ENCODE peak calls at places on chromosomes 2 and 18, in five cellular contexts. One of them, this sample, is unnamed.

GRCh38 chr2:42239289-42239661 is 70.1 kb downstream of the EML4 start:
- DNase-seq in CD8-positive, alpha-beta T cell: no peak
- DNase-seq in fibroblast of lung: no peak
- DNase-seq in pancreas: no peak
- DNase-seq in fibroblast of mammary gland: no peak
- DNase-seq in this sample: no peak

GRCh38 chr2:204491528-204491927 is 53.7 kb upstream of the PARD3B start:
- DNase-seq in fibroblast of mammary gland: peak; percentile 29
- DNase-seq in fibroblast of lung: peak; percentile 58
- DNase-seq in CD8-positive, alpha-beta T cell: no peak
- DNase-seq in pancreas: no peak
- DNase-seq in this sample: no peak

GRCh38 chr2:207337234-207338219 is 171.8 kb upstream of the KLF7 start:
- DNase-seq in fibroblast of lung: peak; percentile 78
- DNase-seq in CD8-positive, alpha-beta T cell: no peak
- DNase-seq in fibroblast of mammary gland: peak; percentile 55
- DNase-seq in pancreas: no peak
- DNase-seq in this sample: no peak

GRCh38 chr18:21330122-21330701 is 88.2 kb downstream of the GREB1L start:
- DNase-seq in fibroblast of mammary gland: peak; percentile 87
- DNase-seq in fibroblast of lung: peak; percentile 90
- DNase-seq in pancreas: no peak
- DNase-seq in CD8-positive, alpha-beta T cell: no peak
- DNase-seq in this sample: no peak

GRCh38 chr2:234422895-234423505 is 73.9 kb downstream of the ARL4C start:
- DNase-seq in CD8-positive, alpha-beta T cell: peak; percentile 76
- DNase-seq in fibroblast of mammary gland: no peak
- DNase-seq in fibroblast of lung: no peak
- DNase-seq in pancreas: no peak
- DNase-seq in this sample: no peak

GRCh38 chr2:44596537-44597320 is 235.0 kb downstream of the CAMKMT start:
- DNase-seq in pancreas: no peak
- DNase-seq in fibroblast of lung: no peak
- DNase-seq in CD8-positive, alpha-beta T cell: no peak
- DNase-seq in fibroblast of mammary gland: peak; percentile 65
- DNase-seq in this sample: no peak

GRCh38 chr2:181234429-181235410 is 222.5 kb upstream of the ITGA4 start:
- DNase-seq in fibroblast of mammary gland: peak; percentile 4
- DNase-seq in fibroblast of lung: no peak
- DNase-seq in CD8-positive, alpha-beta T cell: no peak
- DNase-seq in pancreas: no peak
- DNase-seq in this sample: no peak

GRCh38 chr2:162123806-162124758 is 28.0 kb downstream of the GCG start:
- DNase-seq in fibroblast of lung: peak; percentile 29
- DNase-seq in fibroblast of mammary gland: peak; percentile 79
- DNase-seq in CD8-positive, alpha-beta T cell: peak; percentile 22
- DNase-seq in pancreas: no peak
- DNase-seq in this sample: no peak

GRCh38 chr2:54572636-54573531 is 116.8 kb downstream of the SPTBN1 start:
- DNase-seq in fibroblast of mammary gland: peak; percentile 70
- DNase-seq in CD8-positive, alpha-beta T cell: peak; percentile 56
- DNase-seq in fibroblast of lung: peak; percentile 93
- DNase-seq in pancreas: no peak
- DNase-seq in this sample: no peak

GRCh38 chr2:173614265-173614930 is 259.7 kb downstream of the CDCA7 start:
- DNase-seq in fibroblast of lung: no peak
- DNase-seq in fibroblast of mammary gland: no peak
- DNase-seq in CD8-positive, alpha-beta T cell: no peak
- DNase-seq in pancreas: no peak
- DNase-seq in this sample: no peak

GRCh38 chr2:144749188-144749587 is 229.3 kb upstream of the ZEB2 start:
- DNase-seq in fibroblast of mammary gland: no peak
- DNase-seq in pancreas: no peak
- DNase-seq in CD8-positive, alpha-beta T cell: no peak
- DNase-seq in fibroblast of lung: no peak
- DNase-seq in this sample: no peak

GRCh38 chr2:101474752-101475384 is at the start of gene RFX8:
- DNase-seq in fibroblast of lung: peak; percentile 95
- DNase-seq in pancreas: no peak
- DNase-seq in fibroblast of mammary gland: peak; percentile 100
- DNase-seq in CD8-positive, alpha-beta T cell: peak; percentile 20
- DNase-seq in this sample: no peak

GRCh38 chr2:40428434-40428833 is 23.5 kb downstream of the SLC8A1 start:
- DNase-seq in CD8-positive, alpha-beta T cell: no peak
- DNase-seq in fibroblast of lung: peak; percentile 32
- DNase-seq in pancreas: no peak
- DNase-seq in fibroblast of mammary gland: peak; percentile 74
- DNase-seq in this sample: no peak
- TF ChIP-seq CTCF in CD8-positive, alpha-beta T cell: no peak
- TF ChIP-seq CTCF in fibroblast of lung: no peak
- TF ChIP-seq CTCF in pancreas: no peak
- TF ChIP-seq CTCF in fibroblast of mammary gland: no peak
- TF ChIP-seq CTCF in this sample: no peak

GRCh38 chr18:53689886-53690285 is 534.6 kb downstream of the MBD2 start:
- DNase-seq in fibroblast of mammary gland: no peak
- DNase-seq in fibroblast of lung: no peak
- DNase-seq in pancreas: no peak
- DNase-seq in CD8-positive, alpha-beta T cell: no peak
- DNase-seq in this sample: no peak

GRCh38 chr18:53682796-53683195 is 541.7 kb downstream of the MBD2 start:
- DNase-seq in fibroblast of lung: no peak
- DNase-seq in CD8-positive, alpha-beta T cell: no peak
- DNase-seq in pancreas: no peak
- DNase-seq in fibroblast of mammary gland: no peak
- DNase-seq in this sample: no peak

DNA sequence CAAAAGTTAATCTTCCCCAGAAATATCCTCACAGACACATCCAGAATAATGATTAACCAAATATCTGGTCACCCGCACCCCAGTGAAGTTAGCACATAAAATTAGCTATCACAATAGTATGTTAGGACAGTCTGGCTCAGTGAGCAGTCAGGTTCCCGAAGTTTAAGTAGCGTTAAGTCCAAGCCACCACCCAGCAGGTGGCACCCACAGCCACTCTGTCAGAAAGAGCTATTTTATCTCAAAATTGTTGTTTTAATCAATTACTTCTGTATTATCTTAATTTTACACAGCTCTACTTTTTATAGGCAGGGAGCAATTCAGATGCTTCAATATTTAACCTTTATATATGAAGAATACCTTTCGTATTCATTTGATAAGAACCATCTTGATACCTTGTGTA is 537.5 kb downstream of the MBD2 start:
- DNase-seq in fibroblast of mammary gland: no peak
- DNase-seq in pancreas: no peak
- DNase-seq in CD8-positive, alpha-beta T cell: no peak
- DNase-seq in fibroblast of lung: no peak
- DNase-seq in this sample: no peak
- TF ChIP-seq CTCF in fibroblast of mammary gland: no peak
- TF ChIP-seq CTCF in pancreas: no peak
- TF ChIP-seq CTCF in CD8-positive, alpha-beta T cell: no peak
- TF ChIP-seq CTCF in fibroblast of lung: no peak
- TF ChIP-seq CTCF in this sample: no peak

GRCh38 chr18:75203456-75204261 is 5.3 kb downstream of the PTGR3 start:
- DNase-seq in fibroblast of lung: no peak
- DNase-seq in pancreas: no peak
- DNase-seq in fibroblast of mammary gland: no peak
- DNase-seq in CD8-positive, alpha-beta T cell: no peak
- DNase-seq in this sample: peak; percentile 22

GRCh38 chr18:75204978-75205759 is 3.8 kb downstream of the PTGR3 start:
- DNase-seq in pancreas: no peak
- DNase-seq in CD8-positive, alpha-beta T cell: no peak
- DNase-seq in fibroblast of mammary gland: no peak
- DNase-seq in fibroblast of lung: no peak
- DNase-seq in this sample: peak; percentile 15

GRCh38 chr18:75205760-75206109 is 3.2 kb downstream of the PTGR3 start:
- DNase-seq in pancreas: no peak
- DNase-seq in fibroblast of lung: no peak
- DNase-seq in fibroblast of mammary gland: peak; percentile 56
- DNase-seq in CD8-positive, alpha-beta T cell: no peak
- DNase-seq in this sample: no peak

GRCh38 chr18:75202976-75203375 is 6.0 kb downstream of the PTGR3 start:
- DNase-seq in CD8-positive, alpha-beta T cell: no peak
- DNase-seq in fibroblast of lung: no peak
- DNase-seq in pancreas: no peak
- DNase-seq in fibroblast of mammary gland: no peak
- DNase-seq in this sample: no peak

GRCh38 chr18:75204262-75204977 is 4.5 kb downstream of the PTGR3 start:
- DNase-seq in fibroblast of mammary gland: no peak
- DNase-seq in CD8-positive, alpha-beta T cell: no peak
- DNase-seq in pancreas: no peak
- DNase-seq in fibroblast of lung: peak; percentile 41
- DNase-seq in this sample: peak; percentile 36
- TF ChIP-seq CTCF in fibroblast of mammary gland: no peak
- TF ChIP-seq CTCF in CD8-positive, alpha-beta T cell: no peak
- TF ChIP-seq CTCF in pancreas: no peak
- TF ChIP-seq CTCF in fibroblast of lung: no peak
- TF ChIP-seq CTCF in this sample: no peak

GRCh38 chr2:9570182-9571060 is 14.8 kb upstream of the ADAM17 start:
- DNase-seq in CD8-positive, alpha-beta T cell: no peak
- DNase-seq in fibroblast of mammary gland: peak; percentile 32
- DNase-seq in pancreas: no peak
- DNase-seq in fibroblast of lung: peak; percentile 44
- DNase-seq in this sample: no peak
- TF ChIP-seq CTCF in CD8-positive, alpha-beta T cell: no peak
- TF ChIP-seq CTCF in fibroblast of mammary gland: peak; percentile 26
- TF ChIP-seq CTCF in pancreas: no peak
- TF ChIP-seq CTCF in fibroblast of lung: peak; percentile 23
- TF ChIP-seq CTCF in this sample: no peak

GRCh38 chr2:102736607-102737409 is 25.0 kb upstream of the TMEM182 start:
- DNase-seq in fibroblast of mammary gland: peak; percentile 38
- DNase-seq in pancreas: peak; percentile 89
- DNase-seq in fibroblast of lung: peak; percentile 63
- DNase-seq in CD8-positive, alpha-beta T cell: peak; percentile 85
- DNase-seq in this sample: peak; percentile 90
- TF ChIP-seq CTCF in fibroblast of mammary gland: peak; percentile 8
- TF ChIP-seq CTCF in pancreas: no peak
- TF ChIP-seq CTCF in fibroblast of lung: peak; percentile 29
- TF ChIP-seq CTCF in CD8-positive, alpha-beta T cell: no peak
- TF ChIP-seq CTCF in this sample: no peak

GRCh38 chr2:47437287-47437686 is 34.3 kb downstream of the MSH2 start:
- DNase-seq in fibroblast of mammary gland: peak; percentile 68
- DNase-seq in fibroblast of lung: peak; percentile 35
- DNase-seq in CD8-positive, alpha-beta T cell: no peak
- DNase-seq in pancreas: no peak
- DNase-seq in this sample: no peak
- TF ChIP-seq CTCF in fibroblast of mammary gland: peak; percentile 45
- TF ChIP-seq CTCF in fibroblast of lung: peak; percentile 42
- TF ChIP-seq CTCF in CD8-positive, alpha-beta T cell: no peak
- TF ChIP-seq CTCF in pancreas: peak; percentile 15
- TF ChIP-seq CTCF in this sample: no peak

DNA sequence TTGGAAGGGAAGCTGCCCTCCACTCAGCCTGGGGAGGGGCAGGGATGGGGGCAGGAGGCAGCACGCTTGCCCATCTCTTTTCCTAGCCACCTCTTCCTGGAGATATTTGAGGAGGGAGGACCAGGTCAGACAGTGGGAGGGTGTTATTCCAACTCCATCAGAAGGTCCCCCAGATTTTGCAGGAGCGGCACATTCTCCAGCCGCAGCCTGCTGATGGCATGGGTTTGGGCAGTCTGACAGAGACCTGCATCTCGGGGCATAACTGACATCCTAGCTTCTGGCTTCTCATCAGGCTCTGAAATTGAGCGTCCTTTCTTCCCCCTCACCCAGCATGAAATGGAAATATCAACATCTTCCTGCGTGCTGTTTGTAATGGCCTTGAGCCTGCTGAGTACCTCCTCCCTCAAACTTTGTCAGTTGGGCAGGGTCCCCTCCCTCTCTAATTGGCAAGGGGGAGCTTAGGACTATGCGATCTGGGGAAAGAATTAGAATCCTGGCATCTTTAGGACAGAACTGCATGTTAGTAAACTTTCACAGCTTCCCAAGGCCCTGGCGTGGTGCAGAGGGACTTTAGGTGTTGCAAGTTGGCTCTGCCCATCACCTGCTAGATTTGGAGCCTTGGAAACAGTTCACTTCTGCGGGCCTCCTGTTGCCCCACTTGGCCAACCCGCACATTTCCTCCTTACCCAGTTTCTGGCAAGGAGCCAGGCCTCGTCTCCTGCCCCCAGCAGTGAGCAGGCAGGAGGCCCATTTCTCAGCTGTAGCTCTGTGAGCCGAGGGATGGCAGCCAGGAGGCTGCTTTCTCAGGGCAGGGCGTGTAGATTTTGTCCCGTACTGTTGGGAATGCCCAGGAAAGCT is 2.2 kb downstream of the ITM2C start:
- DNase-seq in pancreas: peak; percentile 66
- DNase-seq in fibroblast of lung: peak; percentile 27
- DNase-seq in CD8-positive, alpha-beta T cell: peak; percentile 80
- DNase-seq in fibroblast of mammary gland: peak; percentile 7
- DNase-seq in this sample: no peak
- TF ChIP-seq CTCF in pancreas: no peak
- TF ChIP-seq CTCF in fibroblast of lung: no peak
- TF ChIP-seq CTCF in CD8-positive, alpha-beta T cell: no peak
- TF ChIP-seq CTCF in fibroblast of mammary gland: no peak
- TF ChIP-seq CTCF in this sample: no peak

GRCh38 chr18:45024357-45025107 is 343.8 kb downstream of the SETBP1 start:
- DNase-seq in CD8-positive, alpha-beta T cell: no peak
- DNase-seq in fibroblast of mammary gland: no peak
- DNase-seq in pancreas: no peak
- DNase-seq in fibroblast of lung: no peak
- DNase-seq in this sample: no peak

GRCh38 chr18:45025108-45025471 is 344.4 kb downstream of the SETBP1 start:
- DNase-seq in fibroblast of lung: no peak
- DNase-seq in fibroblast of mammary gland: no peak
- DNase-seq in CD8-positive, alpha-beta T cell: no peak
- DNase-seq in pancreas: no peak
- DNase-seq in this sample: no peak

GRCh38 chr18:45014047-45014501 is 333.4 kb downstream of the SETBP1 start:
- DNase-seq in pancreas: no peak
- DNase-seq in fibroblast of mammary gland: peak; percentile 83
- DNase-seq in fibroblast of lung: peak; percentile 90
- DNase-seq in CD8-positive, alpha-beta T cell: no peak
- DNase-seq in this sample: no peak

GRCh38 chr18:45019469-45019868 is 338.8 kb downstream of the SETBP1 start:
- DNase-seq in fibroblast of lung: no peak
- DNase-seq in pancreas: no peak
- DNase-seq in CD8-positive, alpha-beta T cell: no peak
- DNase-seq in fibroblast of mammary gland: no peak
- DNase-seq in this sample: no peak
- TF ChIP-seq CTCF in fibroblast of lung: no peak
- TF ChIP-seq CTCF in pancreas: no peak
- TF ChIP-seq CTCF in CD8-positive, alpha-beta T cell: no peak
- TF ChIP-seq CTCF in fibroblast of mammary gland: no peak
- TF ChIP-seq CTCF in this sample: no peak

DNA sequence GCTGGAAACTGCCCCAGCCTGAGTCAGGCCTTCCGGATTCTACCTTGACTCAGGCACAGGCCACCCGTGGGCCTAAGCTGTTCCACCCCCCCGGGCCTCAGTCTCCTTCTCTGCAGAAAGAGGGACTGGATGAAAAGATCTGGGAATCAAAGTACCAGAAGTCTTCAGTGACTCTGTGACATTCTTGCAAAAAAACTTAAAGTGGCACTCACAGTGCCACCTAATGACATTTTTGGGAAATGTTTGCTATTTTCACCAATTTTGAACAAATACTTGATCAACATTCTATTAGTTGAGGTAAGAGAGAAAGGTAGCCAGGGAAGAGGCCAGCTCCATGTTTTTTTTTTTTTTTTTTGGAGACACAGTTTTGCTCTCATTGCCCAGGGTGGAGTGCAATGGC is 48.3 kb upstream of the ACAA2 start:
- DNase-seq in fibroblast of mammary gland: peak; percentile 8
- DNase-seq in pancreas: no peak
- DNase-seq in CD8-positive, alpha-beta T cell: no peak
- DNase-seq in fibroblast of lung: no peak
- DNase-seq in this sample: no peak
- TF ChIP-seq CTCF in fibroblast of mammary gland: peak; percentile 37
- TF ChIP-seq CTCF in pancreas: peak; percentile 9
- TF ChIP-seq CTCF in CD8-positive, alpha-beta T cell: peak; percentile 50
- TF ChIP-seq CTCF in fibroblast of lung: peak; percentile 25
- TF ChIP-seq CTCF in this sample: peak; percentile 65